ENCODE peak calls at places on chromosomes 13 and 19, in ten cellular contexts. One of them, this sample, is unnamed.

GRCh38 chr19:11797491-11797890 is 832 bp upstream of the ZNF491 start:
- DNase-seq in sciatic nerve: peak; percentile 88
- DNase-seq in tibial nerve: peak; percentile 91
- DNase-seq in activated naive CD4-positive, alpha-beta T cell treated with Interleukin-2 at 50 U/mL for 16 hours: peak; percentile 71
- DNase-seq in HEK293T: peak; percentile 65
- DNase-seq in AG08395: peak; percentile 94
- DNase-seq in M059J: peak; percentile 79
- DNase-seq in DMS79 treated with DMSO at 0.1 percent for 48 hours: peak; percentile 94
- DNase-seq in activated CD4-positive, CD25-positive, alpha-beta regulatory T cell: peak; percentile 62
- DNase-seq in hypothalamus: peak; percentile 47
- DNase-seq in this sample: peak; percentile 89

GRCh38 chr13:93767917-93768422 is 541.4 kb downstream of the GPC6 start:
- DNase-seq in sciatic nerve: no peak
- DNase-seq in tibial nerve: no peak
- DNase-seq in activated naive CD4-positive, alpha-beta T cell treated with Interleukin-2 at 50 U/mL for 16 hours: no peak
- DNase-seq in HEK293T: no peak
- DNase-seq in AG08395: no peak
- DNase-seq in M059J: no peak
- DNase-seq in DMS79 treated with DMSO at 0.1 percent for 48 hours: no peak
- DNase-seq in activated CD4-positive, CD25-positive, alpha-beta regulatory T cell: no peak
- DNase-seq in hypothalamus: no peak
- DNase-seq in this sample: no peak

GRCh38 chr13:33119022-33119735 is 103.0 kb downstream of the KL start:
- DNase-seq in sciatic nerve: no peak
- DNase-seq in tibial nerve: no peak
- DNase-seq in activated naive CD4-positive, alpha-beta T cell treated with Interleukin-2 at 50 U/mL for 16 hours: no peak
- DNase-seq in HEK293T: no peak
- DNase-seq in AG08395: no peak
- DNase-seq in M059J: peak; percentile 41
- DNase-seq in DMS79 treated with DMSO at 0.1 percent for 48 hours: peak; percentile 77
- DNase-seq in activated CD4-positive, CD25-positive, alpha-beta regulatory T cell: no peak
- DNase-seq in hypothalamus: no peak
- DNase-seq in this sample: no peak

GRCh38 chr13:74871671-74872070 is 610.3 kb downstream of the TBC1D4 start:
- DNase-seq in sciatic nerve: no peak
- DNase-seq in tibial nerve: no peak
- DNase-seq in activated naive CD4-positive, alpha-beta T cell treated with Interleukin-2 at 50 U/mL for 16 hours: no peak
- DNase-seq in HEK293T: no peak
- DNase-seq in AG08395: no peak
- DNase-seq in M059J: peak; percentile 91
- DNase-seq in DMS79 treated with DMSO at 0.1 percent for 48 hours: no peak
- DNase-seq in activated CD4-positive, CD25-positive, alpha-beta regulatory T cell: no peak
- DNase-seq in hypothalamus: no peak
- DNase-seq in this sample: no peak

GRCh38 chr19:55370305-55370988 is at the start of gene IL11:
- DNase-seq in sciatic nerve: no peak
- DNase-seq in tibial nerve: no peak
- DNase-seq in activated naive CD4-positive, alpha-beta T cell treated with Interleukin-2 at 50 U/mL for 16 hours: no peak
- DNase-seq in HEK293T: no peak
- DNase-seq in AG08395: peak; percentile 88
- DNase-seq in M059J: peak; percentile 86
- DNase-seq in DMS79 treated with DMSO at 0.1 percent for 48 hours: no peak
- DNase-seq in activated CD4-positive, CD25-positive, alpha-beta regulatory T cell: no peak
- DNase-seq in hypothalamus: no peak
- DNase-seq in this sample: no peak

GRCh38 chr13:22111961-22112360 is 441.1 kb downstream of the FGF9 start:
- DNase-seq in sciatic nerve: no peak
- DNase-seq in tibial nerve: no peak
- DNase-seq in activated naive CD4-positive, alpha-beta T cell treated with Interleukin-2 at 50 U/mL for 16 hours: no peak
- DNase-seq in HEK293T: no peak
- DNase-seq in AG08395: no peak
- DNase-seq in M059J: no peak
- DNase-seq in DMS79 treated with DMSO at 0.1 percent for 48 hours: no peak
- DNase-seq in activated CD4-positive, CD25-positive, alpha-beta regulatory T cell: no peak
- DNase-seq in hypothalamus: no peak
- DNase-seq in this sample: no peak

GRCh38 chr19:40771101-40771539 is 4.2 kb upstream of the MIA start:
- DNase-seq in sciatic nerve: no peak
- DNase-seq in tibial nerve: no peak
- DNase-seq in activated naive CD4-positive, alpha-beta T cell treated with Interleukin-2 at 50 U/mL for 16 hours: no peak
- DNase-seq in HEK293T: no peak
- DNase-seq in AG08395: no peak
- DNase-seq in M059J: no peak
- DNase-seq in DMS79 treated with DMSO at 0.1 percent for 48 hours: no peak
- DNase-seq in activated CD4-positive, CD25-positive, alpha-beta regulatory T cell: no peak
- DNase-seq in hypothalamus: no peak
- DNase-seq in this sample: no peak

GRCh38 chr13:23715762-23716235 is 145.6 kb downstream of the TNFRSF19 start:
- DNase-seq in sciatic nerve: no peak
- DNase-seq in tibial nerve: no peak
- DNase-seq in activated naive CD4-positive, alpha-beta T cell treated with Interleukin-2 at 50 U/mL for 16 hours: no peak
- DNase-seq in HEK293T: no peak
- DNase-seq in AG08395: no peak
- DNase-seq in M059J: no peak
- DNase-seq in DMS79 treated with DMSO at 0.1 percent for 48 hours: no peak
- DNase-seq in activated CD4-positive, CD25-positive, alpha-beta regulatory T cell: no peak
- DNase-seq in hypothalamus: no peak
- DNase-seq in this sample: no peak

GRCh38 chr19:51210385-51210784 is 14.5 kb upstream of the CD33 start:
- DNase-seq in sciatic nerve: no peak
- DNase-seq in tibial nerve: no peak
- DNase-seq in activated naive CD4-positive, alpha-beta T cell treated with Interleukin-2 at 50 U/mL for 16 hours: no peak
- DNase-seq in HEK293T: no peak
- DNase-seq in AG08395: no peak
- DNase-seq in M059J: no peak
- DNase-seq in DMS79 treated with DMSO at 0.1 percent for 48 hours: no peak
- DNase-seq in activated CD4-positive, CD25-positive, alpha-beta regulatory T cell: no peak
- DNase-seq in hypothalamus: no peak
- DNase-seq in this sample: no peak

GRCh38 chr13:19822673-19823072 is 39.9 kb upstream of the PSPC1 start:
- DNase-seq in sciatic nerve: no peak
- DNase-seq in tibial nerve: no peak
- DNase-seq in activated naive CD4-positive, alpha-beta T cell treated with Interleukin-2 at 50 U/mL for 16 hours: no peak
- DNase-seq in HEK293T: no peak
- DNase-seq in AG08395: no peak
- DNase-seq in M059J: no peak
- DNase-seq in DMS79 treated with DMSO at 0.1 percent for 48 hours: no peak
- DNase-seq in activated CD4-positive, CD25-positive, alpha-beta regulatory T cell: no peak
- DNase-seq in hypothalamus: no peak
- DNase-seq in this sample: no peak

GRCh38 chr13:48896312-48896711 is 79.4 kb upstream of the FNDC3A start:
- DNase-seq in sciatic nerve: no peak
- DNase-seq in tibial nerve: no peak
- DNase-seq in activated naive CD4-positive, alpha-beta T cell treated with Interleukin-2 at 50 U/mL for 16 hours: no peak
- DNase-seq in HEK293T: no peak
- DNase-seq in AG08395: peak; percentile 10
- DNase-seq in M059J: peak; percentile 63
- DNase-seq in DMS79 treated with DMSO at 0.1 percent for 48 hours: no peak
- DNase-seq in activated CD4-positive, CD25-positive, alpha-beta regulatory T cell: no peak
- DNase-seq in hypothalamus: no peak
- DNase-seq in this sample: no peak

GRCh38 chr19:43430142-43430710 is 15.5 kb downstream of the TEX101 start:
- DNase-seq in sciatic nerve: no peak
- DNase-seq in tibial nerve: no peak
- DNase-seq in activated naive CD4-positive, alpha-beta T cell treated with Interleukin-2 at 50 U/mL for 16 hours: no peak
- DNase-seq in HEK293T: no peak
- DNase-seq in AG08395: no peak
- DNase-seq in M059J: peak; percentile 38
- DNase-seq in DMS79 treated with DMSO at 0.1 percent for 48 hours: no peak
- DNase-seq in activated CD4-positive, CD25-positive, alpha-beta regulatory T cell: no peak
- DNase-seq in hypothalamus: no peak
- DNase-seq in this sample: no peak

GRCh38 chr13:67841071-67841470 is 610.9 kb upstream of the PCDH9 start:
- DNase-seq in sciatic nerve: no peak
- DNase-seq in tibial nerve: no peak
- DNase-seq in activated naive CD4-positive, alpha-beta T cell treated with Interleukin-2 at 50 U/mL for 16 hours: no peak
- DNase-seq in HEK293T: peak; percentile 51
- DNase-seq in AG08395: no peak
- DNase-seq in M059J: no peak
- DNase-seq in DMS79 treated with DMSO at 0.1 percent for 48 hours: no peak
- DNase-seq in activated CD4-positive, CD25-positive, alpha-beta regulatory T cell: no peak
- DNase-seq in hypothalamus: no peak
- DNase-seq in this sample: no peak

GRCh38 chr19:5220361-5220760 is 120.3 kb downstream of the PTPRS start:
- DNase-seq in sciatic nerve: no peak
- DNase-seq in tibial nerve: no peak
- DNase-seq in activated naive CD4-positive, alpha-beta T cell treated with Interleukin-2 at 50 U/mL for 16 hours: no peak
- DNase-seq in HEK293T: no peak
- DNase-seq in AG08395: no peak
- DNase-seq in M059J: no peak
- DNase-seq in DMS79 treated with DMSO at 0.1 percent for 48 hours: no peak
- DNase-seq in activated CD4-positive, CD25-positive, alpha-beta regulatory T cell: no peak
- DNase-seq in hypothalamus: no peak
- DNase-seq in this sample: no peak

This sample was measured in cardiac septum.